ENCODE peak calls at places on chromosomes 6 and 20, in five cellular contexts. H is NK-92 treated with Interleukin-12 subunit alpha and Interleukin-12 subunit beta, amount 100 ng/mL, for 24 hours; Z is astrocyte of the spinal cord; P is left cardiac atrium; C is WTC11. R is an unnamed sample.

GRCh38 chr20:13458860-13459451 is 179.8 kb downstream of the TASP1 start:
- DNase-seq in H (no peak), Z (peak; percentile 29), P (no peak), C (peak; percentile 26), R (peak; percentile 14)

GRCh38 chr6:75590370-75590769 is 11.3 kb upstream of the SENP6 start:
- DNase-seq in H (no peak), Z (no peak), P (no peak), C (no peak), R (no peak)

GRCh38 chr6:91653954-91654843 is 1067.3 kb upstream of the MAP3K7 start:
- DNase-seq in H (no peak), Z (no peak), P (no peak), C (no peak), R (no peak)

GRCh38 chr20:38635721-38636285 is 34.2 kb downstream of the ARHGAP40 start:
- DNase-seq in H (no peak), Z (no peak), P (no peak), C (no peak), R (no peak)

GRCh38 chr6:105484238-105485161 is 81.6 kb upstream of the PREP start:
- DNase-seq in H (no peak), Z (peak; percentile 66), P (no peak), C (no peak), R (no peak)

GRCh38 chr6:168116446-168116974 is 37.5 kb upstream of the FRMD1 start:
- DNase-seq in H (no peak), Z (no peak), P (no peak), C (no peak), R (no peak)

GRCh38 chr6:71419954-71420692 is 131.5 kb downstream of the OGFRL1 start:
- DNase-seq in H (no peak), Z (peak; percentile 56), P (peak; percentile 63), C (no peak), R (no peak)

GRCh38 chr6:34813028-34813742 is 21.3 kb downstream of the BLTP3A start:
- DNase-seq in H (no peak), Z (no peak), P (no peak), C (no peak), R (no peak)

GRCh38 chr6:4350571-4351505 is 215.5 kb upstream of the ECI2 start:
- DNase-seq in H (no peak), Z (peak; percentile 38), P (peak; percentile 52), C (no peak), R (no peak)

R was measured in GM19239.